ENCODE peak calls at places on chromosomes 3 and 15, in seven cellular contexts. F, Q, H, B, M, V and S are unnamed samples.
A peak's percentile ranks its signal among the peaks of the same experiment; 100 is the strongest.

GRCh38 chr3:65342084-65342683 is 654.4 kb upstream of the ADAMTS9 start:
- DNase-seq in F (peak; percentile 77), Q (peak; percentile 52), H (peak; percentile 70), B (peak; percentile 36), M (no peak), V (peak; percentile 52), S (peak; percentile 55)

GRCh38 chr3:57068437-57069089 is 8.1 kb downstream of the SPATA12 start:
- DNase-seq in F (peak; percentile 20), Q (peak; percentile 37), H (no peak), B (peak; percentile 87), M (peak; percentile 64), V (no peak), S (peak; percentile 54)

GRCh38 chr3:17088017-17088416 is 203.3 kb downstream of the PLCL2 start:
- DNase-seq in F (no peak), Q (no peak), H (no peak), B (no peak), M (no peak), V (peak; percentile 15), S (no peak)

GRCh38 chr3:141405025-141405424 is 36.7 kb downstream of the ZBTB38 start:
- DNase-seq in F (no peak), Q (no peak), H (no peak), B (peak; percentile 69), M (peak; percentile 52), V (no peak), S (no peak)

GRCh38 chr15:45660231-45660979 is 25.6 kb downstream of the SQOR start:
- DNase-seq in F (no peak), Q (no peak), H (no peak), B (no peak), M (no peak), V (no peak), S (peak; percentile 68)

GRCh38 chr3:108099203-108099602 is 8.4 kb upstream of the CD47 start:
- DNase-seq in F (no peak), Q (no peak), H (no peak), B (no peak), M (no peak), V (no peak), S (no peak)

GRCh38 chr15:48360841-48361240 is 29.6 kb downstream of the DUT start:
- DNase-seq in F (no peak), Q (no peak), H (no peak), B (peak; percentile 47), M (no peak), V (no peak), S (no peak)

GRCh38 chr3:116408473-116408872 is 36.8 kb downstream of the LSAMP start:
- DNase-seq in F (no peak), Q (no peak), H (no peak), B (no peak), M (no peak), V (no peak), S (no peak)

GRCh38 chr3:162719684-162720341 is 1223.2 kb downstream of the OTOL1 start:
- DNase-seq in F (no peak), Q (no peak), H (no peak), B (peak; percentile 96), M (peak; percentile 89), V (no peak), S (no peak)

GRCh38 chr15:52559583-52559982 is 9.2 kb downstream of the ARPP19 start:
- DNase-seq in F (no peak), Q (no peak), H (no peak), B (peak; percentile 32), M (no peak), V (no peak), S (no peak)

GRCh38 chr3:189210251-189210770 is 38.5 kb downstream of the TPRG1 start:
- DNase-seq in F (no peak), Q (no peak), H (no peak), B (no peak), M (no peak), V (no peak), S (no peak)

GRCh38 chr15:90062023-90062728 is 40.1 kb downstream of the IDH2 start:
- DNase-seq in F (peak; percentile 75), Q (no peak), H (no peak), B (peak; percentile 23), M (no peak), V (peak; percentile 52), S (peak; percentile 67)

GRCh38 chr3:109117939-109118338 is at the start of gene MORC1:
- DNase-seq in F (no peak), Q (peak; percentile 73), H (no peak), B (no peak), M (no peak), V (no peak), S (no peak)

GRCh38 chr15:57591822-57592367 is at the start of gene MYZAP:
- DNase-seq in F (peak; percentile 49), Q (peak; percentile 55), H (peak; percentile 62), B (no peak), M (no peak), V (peak; percentile 74), S (no peak)

GRCh38 chr3:53180305-53181023 is 19.5 kb downstream of the PRKCD start:
- DNase-seq in F (no peak), Q (no peak), H (no peak), B (no peak), M (no peak), V (no peak), S (no peak)

GRCh38 chr3:121463745-121464144 is 82.0 kb downstream of the POLQ start:
- DNase-seq in F (no peak), Q (no peak), H (no peak), B (no peak), M (no peak), V (no peak), S (no peak)

GRCh38 chr15:68999091-68999490 is 15.4 kb upstream of the NOX5 start:
- DNase-seq in F (no peak), Q (no peak), H (no peak), B (no peak), M (no peak), V (no peak), S (no peak)

GRCh38 chr3:122178711-122179110 is 4.8 kb upstream of the CASR start:
- DNase-seq in F (no peak), Q (no peak), H (no peak), B (no peak), M (no peak), V (no peak), S (no peak)

GRCh38 chr15:49863431-49864205 is 242.8 kb downstream of the DTWD1 start:
- DNase-seq in F (no peak), Q (no peak), H (no peak), B (peak; percentile 73), M (peak; percentile 88), V (no peak), S (no peak)

GRCh38 chr3:69406156-69406555 is 20.3 kb upstream of the FRMD4B start:
- DNase-seq in F (no peak), Q (no peak), H (no peak), B (peak; percentile 17), M (peak; percentile 34), V (no peak), S (no peak)

GRCh38 chr15:83973816-83974215 is 261.8 kb upstream of the GOLGA6L4 start:
- DNase-seq in F (no peak), Q (no peak), H (no peak), B (no peak), M (no peak), V (no peak), S (no peak)

GRCh38 chr3:147400111-147400510 is 6.2 kb downstream of the ZIC4 start:
- DNase-seq in F (no peak), Q (no peak), H (no peak), B (peak; percentile 48), M (peak; percentile 27), V (no peak), S (no peak)

GRCh38 chr3:69871256-69871655 is 128.3 kb upstream of the SAMMSON start:
- DNase-seq in F (no peak), Q (no peak), H (no peak), B (no peak), M (no peak), V (no peak), S (no peak)

GRCh38 chr15:45129651-45130129 is at the start of the genes DUOX1 and DUOXA1:
- DNase-seq in F (no peak), Q (no peak), H (no peak), B (no peak), M (no peak), V (peak; percentile 57), S (peak; percentile 22)

GRCh38 chr15:40832903-40833302 is 4.4 kb upstream of the PPP1R14D start:
- DNase-seq in F (no peak), Q (no peak), H (no peak), B (no peak), M (no peak), V (no peak), S (peak; percentile 7)

GRCh38 chr3:117719316-117719926 is 1009.8 kb downstream of the TUSC7 start:
- DNase-seq in F (no peak), Q (no peak), H (no peak), B (peak; percentile 46), M (no peak), V (no peak), S (no peak)

GRCh38 chr3:157542711-157543485 is 39.7 kb upstream of the VEPH1 start:
- DNase-seq in F (peak; percentile 66), Q (peak; percentile 78), H (peak; percentile 45), B (peak; percentile 63), M (no peak), V (peak; percentile 77), S (peak; percentile 49)

GRCh38 chr3:54123538-54124196 is 1.3 kb downstream of the CACNA2D3 start:
- DNase-seq in F (no peak), Q (peak; percentile 30), H (no peak), B (no peak), M (no peak), V (no peak), S (no peak)